ENCODE peak calls at places on chromosomes 7 and 10, in ten cellular contexts. L, K, J, N, Q, S, I, Z, G and C are unnamed samples.

GRCh38 chr10:132185601-132186487 is 904 bp upstream of the DPYSL4 start:
- DNase-seq in S (peak; percentile 5), L (peak; percentile 20), K (peak; percentile 12), J (no peak), Z (no peak), Q (no peak), N (no peak), I (no peak), G (peak; percentile 22), C (no peak)

GRCh38 chr10:89665302-89665701 is 20.3 kb upstream of the PANK1 start:
- DNase-seq in K (no peak), Q (no peak), S (no peak), G (no peak), N (no peak), L (no peak), I (no peak), Z (no peak), J (no peak), C (no peak)

GRCh38 chr7:7996568-7996967 is 28.0 kb downstream of the GLCCI1 start:
- DNase-seq in Z (no peak), K (no peak), S (peak; percentile 52), N (no peak), Q (no peak), G (no peak), J (no peak), L (peak; percentile 65), I (no peak), C (no peak)

GRCh38 chr7:140485463-140486265 is 6.4 kb upstream of the MKRN1 start:
- DNase-seq in L (no peak), G (no peak), Z (no peak), J (no peak), N (no peak), Q (no peak), S (no peak), I (no peak), K (peak; percentile 9), C (no peak)

GRCh38 chr7:124992881-124993562 is 63.4 kb upstream of the POT1 start:
- DNase-seq in J (no peak), G (peak; percentile 90), I (peak; percentile 6), S (peak; percentile 89), L (peak; percentile 95), N (peak; percentile 58), Z (no peak), Q (peak; percentile 72), K (peak; percentile 93), C (no peak)

GRCh38 chr10:10510179-10510578 is 507.5 kb upstream of the CELF2 start:
- DNase-seq in S (no peak), K (no peak), I (no peak), Z (no peak), J (no peak), G (no peak), N (no peak), L (no peak), Q (no peak), C (no peak)

GRCh38 chr10:132387723-132388210 is 9.2 kb upstream of the PWWP2B start:
- DNase-seq in N (peak; percentile 79), K (peak; percentile 38), J (peak; percentile 76), I (peak; percentile 93), Q (peak; percentile 74), S (peak; percentile 13), Z (peak; percentile 97), L (peak; percentile 21), G (peak; percentile 84), C (peak; percentile 87)

GRCh38 chr7:35646289-35647033 is 48.5 kb downstream of the HERPUD2 start:
- DNase-seq in Z (no peak), I (no peak), J (no peak), K (no peak), L (no peak), Q (no peak), G (peak; percentile 51), S (no peak), N (no peak), C (no peak)

GRCh38 chr10:29955308-29955935 is 104.0 kb downstream of the JCAD start:
- DNase-seq in K (peak; percentile 28), S (peak; percentile 84), Q (no peak), N (no peak), G (peak; percentile 68), J (no peak), Z (no peak), L (peak; percentile 72), I (no peak), C (no peak)

DNA sequence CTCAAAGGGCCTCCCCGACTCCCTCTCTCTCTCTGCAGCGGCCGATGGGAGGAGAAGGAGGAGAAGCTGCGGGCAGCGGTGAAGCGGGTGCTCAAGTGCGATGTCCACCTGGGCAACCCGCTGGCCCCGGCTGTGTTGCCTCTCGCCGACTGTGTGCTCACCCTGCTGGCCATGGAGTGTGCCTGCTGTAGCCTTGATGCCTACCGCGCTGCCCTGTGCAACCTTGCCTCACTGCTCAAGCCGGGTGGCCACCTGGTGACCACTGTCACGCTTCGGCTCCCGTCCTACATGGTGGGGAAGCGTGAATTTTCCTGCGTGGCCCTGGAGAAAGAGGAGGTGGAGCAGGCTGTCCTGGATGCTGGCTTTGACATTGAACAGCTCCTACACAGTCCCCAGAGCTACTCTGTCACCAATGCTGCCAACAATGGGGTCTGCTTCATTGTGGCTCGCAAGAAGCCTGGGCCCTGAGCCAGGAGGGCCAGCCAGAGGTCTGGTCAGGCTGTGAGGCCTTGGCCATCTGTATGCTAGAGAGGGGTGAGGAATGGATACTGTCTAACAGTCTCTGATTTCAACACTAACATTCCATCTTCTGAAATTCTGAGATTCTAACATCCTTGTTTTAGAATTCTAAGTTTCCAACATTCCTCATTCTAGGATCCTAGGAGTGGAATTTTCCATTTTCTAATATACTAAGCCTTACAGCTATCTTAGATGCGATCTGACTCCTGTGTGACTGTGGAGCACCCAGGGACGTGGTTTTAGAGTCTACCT is 3.6 kb downstream of the INMT start:
- DNase-seq in K (peak; percentile 77), J (no peak), L (peak; percentile 29), Z (peak; percentile 92), G (peak; percentile 52), I (no peak), N (peak; percentile 87), S (no peak), Q (peak; percentile 80), C (no peak)
- H3K4me3 ChIP-seq in K (no peak overlapping the region), J (peak overlapping the region; percentile 43), L (peak overlapping the region; percentile 56), Z (no peak overlapping the region), G (no peak overlapping the region), I (no peak overlapping the region), N (no peak overlapping the region), S (no peak overlapping the region), Q (peak overlapping the region; percentile 18), C (peak overlapping the region; percentile 63)

GRCh38 chr7:112635742-112636141 is 154.5 kb downstream of the TMEM168 start:
- DNase-seq in S (no peak), I (no peak), L (no peak), Z (no peak), N (no peak), Q (no peak), G (no peak), J (no peak), K (no peak), C (no peak)

GRCh38 chr7:112638675-112639400 is 151.4 kb downstream of the TMEM168 start:
- DNase-seq in K (no peak), G (no peak), S (no peak), Q (no peak), I (no peak), J (no peak), Z (no peak), L (no peak), N (no peak), C (no peak)

GRCh38 chr7:112640682-112641081 is 149.5 kb downstream of the TMEM168 start:
- DNase-seq in N (no peak), Z (no peak), L (no peak), S (no peak), Q (no peak), K (no peak), J (no peak), G (no peak), I (no peak), C (no peak)
- H3K4me3 ChIP-seq in N (no peak overlapping the region), Z (no peak overlapping the region), L (no peak overlapping the region), S (no peak overlapping the region), Q (no peak overlapping the region), K (no peak overlapping the region), J (no peak overlapping the region), G (no peak overlapping the region), I (no peak overlapping the region), C (no peak overlapping the region)

DNA sequence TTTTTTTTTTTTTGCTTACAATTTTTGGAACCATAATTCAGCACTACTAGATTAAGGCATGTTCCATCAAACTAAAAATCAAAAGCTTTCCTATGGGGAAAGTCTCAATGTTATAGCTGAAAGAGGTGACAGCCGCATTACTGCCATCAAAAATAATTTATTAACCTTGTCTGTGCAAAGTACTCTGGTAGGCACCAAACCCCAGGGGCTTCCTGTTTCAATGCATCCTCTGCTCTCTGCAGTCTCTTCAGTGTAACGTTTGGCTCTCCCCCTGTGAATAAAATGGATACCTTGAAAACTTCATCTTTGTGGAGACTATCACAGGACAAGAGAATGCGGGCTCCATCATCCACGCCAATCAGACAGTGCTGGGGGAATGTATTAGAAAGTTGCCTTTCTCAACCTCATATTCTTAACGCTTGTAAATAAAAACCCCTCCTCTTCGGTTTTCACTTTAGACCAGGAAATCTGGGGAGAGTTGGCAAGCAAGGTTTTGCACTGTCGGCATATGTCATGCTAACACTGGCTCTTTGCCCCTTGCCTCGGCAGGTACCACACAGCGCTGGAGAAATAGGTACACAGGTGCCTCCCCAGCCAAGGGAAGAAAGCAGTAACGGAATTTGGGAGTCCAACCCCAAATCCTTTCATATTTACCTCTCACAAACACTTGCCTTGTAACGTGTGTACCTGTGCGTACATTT is 1.6 kb upstream of the NRG3 start:
- DNase-seq in N (no peak), K (no peak), S (no peak), Q (no peak), L (no peak), Z (no peak), G (no peak), J (no peak), I (no peak), C (no peak)
- H3K4me3 ChIP-seq in N (no peak overlapping the region), K (no peak overlapping the region), S (no peak overlapping the region), Q (no peak overlapping the region), L (no peak overlapping the region), Z (no peak overlapping the region), G (no peak overlapping the region), J (no peak overlapping the region), I (no peak overlapping the region), C (no peak overlapping the region)

GRCh38 chr10:80493482-80494021 is 39.4 kb downstream of the TSPAN14 start:
- DNase-seq in L (peak; percentile 66), Q (peak; percentile 29), Z (no peak), K (peak; percentile 94), G (peak; percentile 53), N (no peak), I (no peak), S (peak; percentile 89), J (no peak), C (no peak)
- H3K4me3 ChIP-seq in L (no peak overlapping the region), Q (no peak overlapping the region), Z (no peak overlapping the region), K (no peak overlapping the region), G (no peak overlapping the region), N (no peak overlapping the region), I (no peak overlapping the region), S (no peak overlapping the region), J (no peak overlapping the region), C (no peak overlapping the region)

GRCh38 chr10:4333474-4333894 is 492.5 kb upstream of the AKR1E2 start:
- DNase-seq in K (no peak), N (no peak), G (no peak), J (no peak), S (no peak), Q (no peak), I (no peak), Z (no peak), L (no peak), C (no peak)
- H3K4me3 ChIP-seq in K (no peak overlapping the region), N (no peak overlapping the region), G (no peak overlapping the region), J (no peak overlapping the region), S (no peak overlapping the region), Q (no peak overlapping the region), I (no peak overlapping the region), Z (no peak overlapping the region), L (no peak overlapping the region), C (no peak overlapping the region)

GRCh38 chr10:104329754-104330153 is 8.5 kb downstream of the ITPRIP start:
- DNase-seq in I (no peak), N (peak; percentile 48), L (peak; percentile 88), J (peak; percentile 28), Z (no peak), Q (peak; percentile 71), K (peak; percentile 92), G (peak; percentile 92), S (peak; percentile 88), C (no peak)
- H3K4me3 ChIP-seq in I (peak overlapping the region; percentile 14), N (no peak overlapping the region), L (peak overlapping the region; percentile 3), J (peak overlapping the region; percentile 13), Z (no peak overlapping the region), Q (peak overlapping the region; percentile 10), K (peak overlapping the region; percentile 44), G (no peak overlapping the region), S (no peak overlapping the region), C (no peak overlapping the region)